ENCODE peak calls at places on chromosomes 1 and 21, in seven cellular contexts. G is PC-9, M is prostate gland, K is pancreas, X is lower lobe of right lung, H is PC-3, C is tibial artery. V is an unnamed sample.

GRCh38 chr1:50129201-50129600 is 20.5 kb downstream of the ELAVL4 start:
- DNase-seq in X (no peak), H (no peak), C (no peak), K (no peak), M (no peak), G (no peak), V (peak; percentile 85)

GRCh38 chr1:177432897-177433296 is 262.1 kb downstream of the BRINP2 start:
- DNase-seq in G (no peak), M (no peak), H (peak; percentile 7), X (no peak), C (no peak), K (no peak), V (no peak)

GRCh38 chr1:205658943-205659581 is 21.2 kb downstream of the SLC45A3 start:
- DNase-seq in G (no peak), X (peak; percentile 84), M (peak; percentile 75), K (peak; percentile 91), C (peak; percentile 77), H (peak; percentile 85), V (no peak)

GRCh38 chr1:176338897-176339296 is 124.1 kb upstream of the PAPPA2 start:
- DNase-seq in X (no peak), G (no peak), C (no peak), H (no peak), K (no peak), M (no peak), V (no peak)

GRCh38 chr1:184900507-184900906 is 73.8 kb downstream of the NIBAN1 start:
- DNase-seq in H (no peak), X (no peak), C (no peak), G (no peak), M (no peak), K (no peak), V (no peak)

GRCh38 chr1:84847253-84848247 is 45.5 kb downstream of the LPAR3 start:
- DNase-seq in M (peak; percentile 95), K (peak; percentile 85), G (peak; percentile 86), X (peak; percentile 92), H (peak; percentile 98), C (peak; percentile 33), V (peak; percentile 90)

GRCh38 chr1:160460214-160460642 is 59.9 kb downstream of the VANGL2 start:
- DNase-seq in G (no peak), C (no peak), H (no peak), M (no peak), K (no peak), X (no peak), V (no peak)

GRCh38 chr1:175204285-175204684 is 11.7 kb upstream of the KIAA0040 start:
- DNase-seq in M (no peak), C (no peak), H (no peak), K (no peak), X (no peak), G (no peak), V (no peak)

GRCh38 chr1:14988636-14989035 is 164.9 kb upstream of the TMEM51 start:
- DNase-seq in M (no peak), C (no peak), H (no peak), G (no peak), X (no peak), K (no peak), V (no peak)

GRCh38 chr1:222310830-222311229 is 237.1 kb downstream of the HHIPL2 start:
- DNase-seq in G (no peak), K (no peak), X (no peak), H (no peak), C (no peak), M (no peak), V (no peak)

GRCh38 chr1:12435639-12436344 is 182.2 kb downstream of the DHRS3 start:
- DNase-seq in K (no peak), C (no peak), H (peak; percentile 25), X (no peak), G (no peak), M (no peak), V (no peak)

GRCh38 chr1:171313835-171314320 is at the start of gene FMO4:
- DNase-seq in X (peak; percentile 67), H (peak; percentile 100), M (peak; percentile 95), K (no peak), G (peak; percentile 85), C (peak; percentile 92), V (peak; percentile 97)

GRCh38 chr1:180243517-180244221 is 13.6 kb downstream of the LHX4 start:
- DNase-seq in G (no peak), H (peak; percentile 13), K (no peak), X (peak; percentile 4), M (no peak), C (no peak), V (no peak)

GRCh38 chr21:34885636-34886553 is 163.2 kb downstream of the RUNX1 start:
- DNase-seq in H (peak; percentile 42), C (no peak), K (no peak), X (no peak), M (no peak), G (no peak), V (peak; percentile 87)

GRCh38 chr1:181314959-181315358 is 168.4 kb upstream of the CACNA1E start:
- DNase-seq in G (no peak), H (no peak), M (no peak), C (no peak), K (no peak), X (no peak), V (no peak)

GRCh38 chr1:55877440-55878232 is 662.5 kb upstream of the USP24 start:
- DNase-seq in M (no peak), H (peak; percentile 15), C (no peak), G (peak; percentile 76), X (no peak), K (no peak), V (no peak)

GRCh38 chr1:40462956-40463590 is 12.8 kb downstream of the ZFP69B start:
- DNase-seq in K (no peak), G (no peak), H (peak; percentile 3), X (no peak), C (no peak), M (no peak), V (no peak)

GRCh38 chr1:225944387-225944786 is 3.4 kb upstream of the LEFTY2 start:
- DNase-seq in X (no peak), H (no peak), M (no peak), G (no peak), C (no peak), K (no peak), V (no peak)

GRCh38 chr1:218585565-218586184 is 240.5 kb downstream of the TGFB2 start:
- DNase-seq in C (no peak), M (no peak), H (peak; percentile 99), G (peak; percentile 63), X (no peak), K (no peak), V (no peak)

GRCh38 chr1:18556364-18556763 is 74.3 kb upstream of the PAX7 start:
- DNase-seq in H (peak; percentile 45), X (no peak), K (no peak), C (no peak), G (no peak), M (no peak), V (no peak)

GRCh38 chr1:110348771-110349170 is 9.6 kb downstream of the RBM15 start:
- DNase-seq in G (no peak), H (peak; percentile 14), M (no peak), K (no peak), X (no peak), C (no peak), V (no peak)

DNA sequence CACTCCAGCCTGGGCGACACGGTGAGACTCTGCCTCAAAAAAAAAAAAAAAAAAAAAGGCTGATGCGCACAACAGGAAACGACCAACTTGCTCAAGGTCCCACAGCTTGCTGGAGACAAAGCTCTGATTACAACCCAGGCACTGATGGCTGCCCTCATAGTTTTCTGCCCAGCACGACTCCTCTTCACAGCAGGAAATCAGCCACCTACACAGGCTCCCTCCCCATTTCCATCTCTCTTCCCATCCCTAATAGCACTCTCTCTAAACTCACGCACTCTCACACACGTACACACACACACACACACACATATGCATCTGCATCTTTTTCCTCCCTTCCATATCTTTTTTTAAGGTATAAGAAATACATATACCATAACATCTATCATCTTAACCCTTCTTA is 153.5 kb upstream of the SOD1 start:
- DNase-seq in H (no peak), X (no peak), G (no peak), K (no peak), M (no peak), C (no peak), V (no peak)
- H3K4me3 ChIP-seq in H (no peak overlapping the region), X (no peak overlapping the region), G (no peak overlapping the region), K (no peak overlapping the region), M (no peak overlapping the region), C (no peak overlapping the region), V (no peak overlapping the region)

GRCh38 chr1:33111965-33112364 is 31.0 kb downstream of the AZIN2 start:
- DNase-seq in C (no peak), X (no peak), H (peak; percentile 54), M (no peak), G (no peak), K (no peak), V (no peak)
- TF ChIP-seq CTCF in C (peak; percentile 14), X (no peak), H (peak; percentile 80), M (peak; percentile 23), G (peak; percentile 69), K (no peak), V (no peak)

GRCh38 chr1:64844175-64844574 is 99.3 kb downstream of the RAVER2 start:
- DNase-seq in M (no peak), C (no peak), H (no peak), G (no peak), X (no peak), K (no peak), V (no peak)
- H3K36me3 ChIP-seq in M (no peaks in the 10 kb centered on the region), C (peaks cover 50% of the 10 kb centered on the region), H (peaks cover 9% of the 10 kb centered on the region), G (peaks cover 6% of the 10 kb centered on the region), X (peaks cover 98% of the 10 kb centered on the region), K (no peaks in the 10 kb centered on the region), V (peaks cover 94% of the 10 kb centered on the region)

GRCh38 chr1:60832372-60832771 is 250.0 kb upstream of the NFIA start:
- DNase-seq in G (no peak), M (no peak), X (no peak), H (no peak), K (no peak), C (no peak), V (no peak)
- H3K4me3 ChIP-seq in G (no peak overlapping the region), M (no peak overlapping the region), X (no peak overlapping the region), H (no peak overlapping the region), K (no peak overlapping the region), C (no peak overlapping the region), V (no peak overlapping the region)

GRCh38 chr1:93847811-93848288 is 31.2 kb downstream of the DNTTIP2 start:
- DNase-seq in X (peak; percentile 79), H (peak; percentile 66), C (peak; percentile 56), G (peak; percentile 64), M (peak; percentile 51), K (peak; percentile 73), V (no peak)

GRCh38 chr1:93844262-93845045 is 34.6 kb downstream of the DNTTIP2 start:
- DNase-seq in G (peak; percentile 76), H (peak; percentile 85), M (peak; percentile 67), K (no peak), C (peak; percentile 27), X (no peak), V (peak; percentile 88)

GRCh38 chr1:93845554-93846150 is 33.4 kb downstream of the DNTTIP2 start:
- DNase-seq in M (no peak), C (no peak), G (peak; percentile 94), X (no peak), H (peak; percentile 83), K (no peak), V (peak; percentile 87)

GRCh38 chr1:93846929-93847810 is 31.8 kb downstream of the DNTTIP2 start:
- DNase-seq in G (peak; percentile 90), H (peak; percentile 93), C (peak; percentile 88), K (peak; percentile 94), X (peak; percentile 90), M (peak; percentile 89), V (peak; percentile 97)

GRCh38 chr1:93846151-93846928 is 32.7 kb downstream of the DNTTIP2 start:
- DNase-seq in M (peak; percentile 86), X (peak; percentile 95), G (peak; percentile 77), C (peak; percentile 91), H (peak; percentile 80), K (peak; percentile 92), V (peak; percentile 98)
- TF ChIP-seq CTCF in M (peak; percentile 55), X (peak; percentile 54), G (peak; percentile 42), C (peak; percentile 34), H (peak; percentile 30), K (peak; percentile 18), V (peak; percentile 29)

V was measured in esophagus muscularis mucosa.